ENCODE peak calls at places on chromosomes 13 and 19, in four cellular contexts. E is K562, Y is IMR-90, O is HepG2. W is an unnamed sample.

GRCh38 chr13:66009241-66009640 is 1220.9 kb downstream of the PCDH9 start:
- DNase-seq in O (no peak), Y (no peak), E (no peak), W (no peak)

GRCh38 chr13:103100795-103101194 is 34.6 kb upstream of the SLC10A2 start:
- DNase-seq in O (no peak), E (no peak), Y (no peak), W (no peak)

GRCh38 chr13:20191902-20192469 is 752 bp downstream of the GJB2 start:
- DNase-seq in O (no peak), E (no peak), Y (no peak), W (peak; percentile 16)

GRCh38 chr13:100464006-100464405 is 124.6 kb downstream of the GGACT start:
- DNase-seq in O (no peak), E (no peak), Y (no peak), W (no peak)

GRCh38 chr13:70125693-70126092 is 17.4 kb upstream of the KLHL1 start:
- DNase-seq in Y (no peak), E (no peak), O (no peak), W (no peak)

GRCh38 chr13:104641309-104641708 is 1575.1 kb upstream of the SLC10A2 start:
- DNase-seq in O (no peak), E (no peak), Y (peak; percentile 7), W (no peak)

GRCh38 chr13:40356011-40356410 is 310.4 kb downstream of the FOXO1 start:
- DNase-seq in E (no peak), O (no peak), Y (no peak), W (no peak)

GRCh38 chr19:10112895-10113591 is 1.6 kb downstream of the P2RY11 start:
- DNase-seq in Y (no peak), E (peak; percentile 56), O (peak; percentile 47), W (peak; percentile 64)

GRCh38 chr19:16754207-16754806 is 34.7 kb downstream of the NWD1 start:
- DNase-seq in Y (no peak), E (no peak), O (no peak), W (no peak)

GRCh38 chr19:11821474-11821873 is 7.4 kb downstream of the ZNF440 start:
- DNase-seq in O (no peak), Y (peak; percentile 53), E (peak; percentile 21), W (no peak)

GRCh38 chr13:39779337-39780270 is 124.1 kb downstream of the COG6 start:
- DNase-seq in O (no peak), E (no peak), Y (peak; percentile 36), W (no peak)

GRCh38 chr13:48412881-48413351 is at the start of gene LPAR6:
- DNase-seq in Y (peak; percentile 73), O (peak; percentile 95), E (no peak), W (peak; percentile 68)

GRCh38 chr19:661427-662196 is 1.4 kb downstream of the RNF126 start:
- DNase-seq in Y (no peak), O (no peak), E (peak; percentile 28), W (no peak)

GRCh38 chr19:50909240-50910070 is 1.7 kb downstream of the KLK4 start:
- DNase-seq in E (peak; percentile 99), O (peak; percentile 13), Y (no peak), W (peak; percentile 86)

GRCh38 chr19:57075801-57076492 is 43.8 kb upstream of the USP29 start:
- DNase-seq in E (no peak), O (peak; percentile 65), Y (no peak), W (no peak)

GRCh38 chr13:107099661-107100060 is 531.7 kb upstream of the ARGLU1 start:
- DNase-seq in O (no peak), E (no peak), Y (peak; percentile 93), W (no peak)

GRCh38 chr13:54733639-54734038 is 1705.0 kb downstream of the OLFM4 start:
- DNase-seq in E (no peak), Y (no peak), O (peak; percentile 3), W (no peak)

GRCh38 chr13:88704600-88705275 is 1033.6 kb downstream of the SLITRK5 start:
- DNase-seq in Y (no peak), E (no peak), O (no peak), W (no peak)

GRCh38 chr13:47044842-47045241 is 148.0 kb upstream of the HTR2A start:
- DNase-seq in E (no peak), O (no peak), Y (no peak), W (no peak)

GRCh38 chr13:38430761-38431160 is 81.1 kb downstream of the UFM1 start:
- DNase-seq in E (no peak), Y (no peak), O (no peak), W (no peak)

GRCh38 chr13:96822900-96823299 is 171.4 kb downstream of the OXGR1 start:
- DNase-seq in Y (no peak), O (peak; percentile 50), E (peak; percentile 17), W (peak; percentile 40)

GRCh38 chr13:79548886-79549285 is 67.9 kb downstream of the NDFIP2 start:
- DNase-seq in E (no peak), O (no peak), Y (peak; percentile 11), W (no peak)

GRCh38 chr13:99962242-99962641 is 9.3 kb downstream of the ZIC5 start:
- DNase-seq in E (no peak), O (no peak), Y (no peak), W (no peak)

GRCh38 chr19:54674021-54674617 is 11.3 kb downstream of the LILRB4 start:
- DNase-seq in O (peak; percentile 22), E (peak; percentile 56), Y (no peak), W (peak; percentile 66)

DNA sequence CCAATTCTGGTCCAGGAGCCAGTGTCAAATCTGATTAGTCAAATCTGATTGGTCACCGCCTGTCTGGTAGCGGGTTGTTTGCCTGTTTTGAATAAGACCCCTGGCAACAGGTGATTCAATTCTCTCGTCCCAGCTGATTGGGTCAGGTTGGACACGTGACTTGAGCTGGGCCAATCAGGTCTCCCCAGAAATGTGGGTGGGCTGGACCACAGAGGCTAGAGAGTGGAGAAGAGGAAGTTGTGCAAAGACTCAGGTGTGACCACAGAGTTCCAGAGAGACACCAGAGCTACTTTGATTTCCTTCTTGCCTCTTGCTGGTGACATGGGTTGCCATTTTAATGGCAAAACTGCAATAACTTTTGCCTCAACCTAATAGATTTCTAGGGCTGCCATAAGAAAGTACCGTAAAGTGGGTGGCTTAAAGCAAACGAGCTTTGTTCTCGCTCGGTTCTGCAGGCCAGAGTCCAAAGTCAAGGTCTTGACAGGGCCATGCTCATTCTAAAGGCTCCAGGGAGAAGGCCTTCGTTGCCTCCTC is 5.4 kb downstream of the TNFSF9 start:
- DNase-seq in Y (no peak), E (peak; percentile 93), O (peak; percentile 71), W (peak; percentile 70)
- TF ChIP-seq BHLHE40 in Y (no peak), E (peak; percentile 65), O (no peak), W (no peak)

GRCh38 chr19:35029737-35030256 is 473 bp upstream of the SCN1B start:
- DNase-seq in E (peak; percentile 37), Y (no peak), O (no peak), W (peak; percentile 72)
- TF ChIP-seq MAFK in E (no peak), Y (no peak), O (no peak), W (no peak)

GRCh38 chr13:74219571-74219970 is 85.4 kb upstream of the KLF12 start:
- DNase-seq in O (no peak), Y (peak; percentile 44), E (no peak), W (no peak)
- TF ChIP-seq BHLHE40 in O (no peak), Y (no peak), E (no peak), W (no peak)

GRCh38 chr19:48614436-48615144 is at the start of gene FAM83E:
- DNase-seq in O (no peak), Y (no peak), E (peak; percentile 63), W (peak; percentile 61)
- TF ChIP-seq MAFK in O (no peak), Y (no peak), E (no peak), W (no peak)

GRCh38 chr13:113091891-113092775 is 13.5 kb upstream of the F7 start:
- DNase-seq in O (no peak), Y (no peak), E (no peak), W (no peak)
- TF ChIP-seq BHLHE40 in O (no peak), Y (no peak), E (no peak), W (no peak)

W was measured in A549.